ENCODE peak calls at places on chromosomes 4 and X, in six cellular contexts. M is spleen, C is right lobe of liver, Q is breast epithelium, T is transverse colon, O is endothelial cell of umbilical vein. V is an unnamed sample. For H3K4me1, the result is how much of the 10 kb centered on the place peaks cover.

GRCh38 chr4:165828928-165829327 is 44.1 kb upstream of the TLL1 start:
- DNase-seq in M (no peak), O (no peak), Q (no peak), T (no peak), C (no peak), V (no peak)

GRCh38 chrX:116667346-116667745 is 204.6 kb upstream of the CT83 start:
- DNase-seq in M (no peak), C (no peak), O (no peak), T (no peak), Q (no peak), V (no peak)

GRCh38 chrX:120109378-120109777 is 6.3 kb downstream of the RHOXF1 start:
- DNase-seq in M (no peak), Q (no peak), C (no peak), T (no peak), O (no peak), V (no peak)

GRCh38 chrX:16892504-16893362 is 22.6 kb upstream of the RBBP7 start:
- DNase-seq in T (peak), C (peak), M (peak), Q (peak), O (peak), V (peak)

GRCh38 chrX:96405842-96406241 is 278.8 kb upstream of the DIAPH2 start:
- DNase-seq in O (no peak), M (no peak), Q (no peak), C (no peak), T (no peak), V (no peak)

GRCh38 chr4:2154215-2154614 is 87.7 kb downstream of the HAUS3 start:
- DNase-seq in O (no peak), M (no peak), Q (no peak), C (no peak), T (no peak), V (no peak)

GRCh38 chr4:118396881-118397666 is 44.3 kb upstream of the PRSS12 start:
- DNase-seq in T (no peak), M (no peak), O (no peak), C (no peak), Q (no peak), V (no peak)

GRCh38 chr4:76989391-76990061 is 40.0 kb downstream of the SEPTIN11 start:
- DNase-seq in C (no peak), T (peak), O (no peak), M (no peak), Q (no peak), V (peak)

GRCh38 chr4:1747603-1747967 is 26.3 kb downstream of the TACC3 start:
- DNase-seq in O (no peak), T (no peak), C (no peak), M (no peak), Q (no peak), V (no peak)

GRCh38 chr4:6755088-6755753 is 27.3 kb upstream of the KIAA0232 start:
- DNase-seq in Q (no peak), M (no peak), T (no peak), C (peak), O (no peak), V (no peak)

GRCh38 chrX:135639066-135639815 is 74.2 kb upstream of the CT45A1 start:
- DNase-seq in T (no peak), C (no peak), M (no peak), O (no peak), Q (no peak), V (no peak)

GRCh38 chrX:81003491-81004185 is 194.0 kb upstream of the BRWD3 start:
- DNase-seq in C (no peak), Q (no peak), O (no peak), T (no peak), M (no peak), V (no peak)

GRCh38 chrX:53476371-53476770 is 42.2 kb upstream of the HSD17B10 start:
- DNase-seq in T (no peak), M (no peak), Q (no peak), C (no peak), O (no peak), V (no peak)

GRCh38 chr4:162241857-162242256 is 78.1 kb upstream of the FSTL5 start:
- DNase-seq in T (no peak), O (no peak), Q (no peak), M (no peak), C (no peak), V (no peak)

DNA sequence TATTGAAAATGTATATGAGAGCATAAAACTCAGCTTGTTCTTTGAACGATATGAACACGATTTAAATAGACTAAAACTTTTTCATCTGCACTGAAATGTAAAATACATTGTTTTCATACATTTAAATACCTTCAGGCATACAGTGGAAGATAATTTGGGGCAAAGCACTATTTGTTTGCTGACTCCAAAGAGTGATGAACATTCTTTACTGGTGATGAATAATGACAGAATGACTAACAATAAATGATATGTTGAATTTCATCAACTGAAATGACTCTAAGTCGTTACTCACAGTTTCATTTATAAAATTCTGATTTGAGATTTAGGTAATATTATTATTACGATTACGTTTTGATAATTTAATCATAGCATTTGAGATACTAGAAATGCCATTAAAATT is 1160.1 kb downstream of the NLGN4X start:
- DNase-seq in Q (no peak), C (no peak), O (no peak), T (no peak), M (no peak), V (no peak)
- TF ChIP-seq POLR2A in Q (no peak), C (no peak), O (no peak), T (no peak), M (no peak), V (no peak)

GRCh38 chrX:24475480-24475879 is 10.4 kb downstream of the PDK3 start:
- DNase-seq in T (no peak), M (no peak), O (no peak), C (no peak), Q (no peak), V (no peak)
- H3K4me1 ChIP-seq in T (under half), M (under half), O (under half), C (under half), Q (under half), V (under half)

GRCh38 chr4:60589425-60589824 is 610.7 kb upstream of the ADGRL3 start:
- DNase-seq in Q (no peak), M (no peak), T (no peak), O (no peak), C (no peak), V (no peak)

GRCh38 chr4:60588556-60588955 is 611.6 kb upstream of the ADGRL3 start:
- DNase-seq in T (no peak), C (no peak), O (no peak), M (no peak), Q (no peak), V (no peak)

DNA sequence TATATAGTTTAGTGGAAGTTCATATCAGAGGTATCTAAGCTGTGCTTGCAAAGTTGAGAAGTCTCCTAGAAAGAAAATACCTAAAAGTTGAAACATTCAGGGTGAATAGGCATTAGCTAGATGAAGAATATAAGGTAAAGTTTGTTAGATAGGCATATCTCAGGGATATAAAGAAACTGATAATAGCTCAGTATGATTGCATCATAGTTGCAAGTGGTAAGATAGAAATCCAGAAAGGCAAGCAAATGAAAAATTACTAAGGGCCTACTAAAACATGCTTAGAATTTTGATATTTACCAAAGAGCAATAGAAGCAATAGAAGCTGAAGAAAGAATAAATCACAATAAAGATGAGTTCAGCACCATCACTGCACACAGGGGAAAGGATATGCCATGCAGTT is 610.0 kb upstream of the ADGRL3 start:
- DNase-seq in T (no peak), M (no peak), Q (no peak), C (no peak), O (no peak), V (no peak)
- H3K4me3 ChIP-seq in T (no peak), M (no peak), Q (no peak), C (no peak), O (no peak), V (no peak)

GRCh38 chr4:110003401-110004187 is 90.9 kb downstream of the EGF start:
- DNase-seq in M (no peak), O (no peak), Q (no peak), C (no peak), T (no peak), V (no peak)

GRCh38 chr4:110007217-110007616 is 94.5 kb downstream of the EGF start:
- DNase-seq in Q (no peak), M (no peak), O (no peak), C (peak), T (no peak), V (no peak)

GRCh38 chr4:110009526-110009925 is 96.8 kb downstream of the EGF start:
- DNase-seq in M (no peak), T (no peak), C (no peak), Q (no peak), O (no peak), V (no peak)

GRCh38 chr4:110008540-110008939 is 95.9 kb downstream of the EGF start:
- DNase-seq in Q (no peak), T (no peak), M (no peak), O (no peak), C (no peak), V (no peak)

DNA sequence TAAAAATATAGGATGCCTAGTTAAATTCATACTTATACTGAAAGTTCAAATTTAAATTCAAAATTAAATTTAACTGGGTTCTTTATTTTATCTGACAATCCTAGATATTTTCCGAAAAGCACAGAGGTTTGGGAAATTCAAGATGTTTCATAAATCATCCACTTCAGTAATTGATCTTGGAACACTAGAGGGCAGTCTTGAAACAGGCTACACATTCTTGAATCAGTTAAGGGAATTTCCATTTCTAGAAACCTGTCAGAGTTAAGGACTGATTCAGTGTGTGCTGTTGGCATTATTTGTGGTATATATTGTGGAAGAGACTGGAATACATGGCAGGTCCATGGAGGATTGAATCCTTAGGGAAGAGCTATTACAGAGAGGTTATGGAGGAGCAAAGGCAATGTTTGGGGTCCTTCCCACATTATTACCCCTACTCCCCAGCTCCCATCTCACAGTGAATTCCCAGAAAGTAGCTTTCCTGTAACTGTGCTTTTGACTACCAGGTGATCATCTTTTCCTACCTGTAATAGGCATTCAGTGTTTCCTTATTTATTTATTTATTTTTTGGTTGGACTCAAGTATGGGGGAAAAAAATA is 92.9 kb downstream of the EGF start:
- DNase-seq in C (no peak), Q (no peak), T (no peak), O (peak), M (no peak), V (no peak)
- TF ChIP-seq POLR2A in C (no peak), Q (no peak), T (no peak), O (no peak), M (no peak), V (no peak)

DNA sequence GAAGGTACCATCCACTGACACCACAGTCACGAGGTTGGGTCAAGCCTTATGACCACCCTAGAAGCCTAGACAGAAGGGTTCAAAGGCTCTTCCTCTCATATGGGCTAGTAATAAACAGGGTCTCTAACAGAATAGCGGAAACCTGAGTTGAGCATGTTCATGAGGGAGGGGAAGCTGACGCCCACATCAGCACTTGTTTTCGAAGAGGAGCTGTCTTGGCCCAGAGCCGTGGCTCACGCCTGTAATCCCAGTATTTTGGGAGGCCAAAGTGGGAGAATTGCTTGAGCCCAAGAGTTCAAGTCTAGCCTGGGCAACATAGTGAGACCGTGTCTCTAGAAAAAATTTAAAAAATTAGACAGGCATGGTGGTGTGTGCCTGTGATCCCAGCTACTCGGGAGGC is 21.5 kb upstream of the TMSB4X start:
- DNase-seq in M (no peak), T (no peak), Q (no peak), O (no peak), C (no peak), V (no peak)
- H3K4me1 ChIP-seq in M (half or more), T (under half), Q (under half), O (under half), C (under half), V (under half)